ENCODE peak calls at places on chromosomes 16 and 17, in nine cellular contexts. One of them, this sample, is unnamed.

GRCh38 chr17:64355536-64356303 is 34.9 kb downstream of the PECAM1 start:
- DNase-seq in SJSA1: no peak
- DNase-seq in AG04450: no peak
- DNase-seq in heart left ventricle: no peak
- DNase-seq in fibroblast of lung: peak
- DNase-seq in dorsolateral prefrontal cortex: no peak
- DNase-seq in uterus: no peak
- DNase-seq in sigmoid colon: no peak
- DNase-seq in GM23338: no peak
- DNase-seq in this sample: no peak

GRCh38 chr16:79610771-79611170 is 10.2 kb upstream of the MAF start:
- DNase-seq in SJSA1: no peak
- DNase-seq in AG04450: no peak
- DNase-seq in heart left ventricle: no peak
- DNase-seq in fibroblast of lung: peak
- DNase-seq in dorsolateral prefrontal cortex: no peak
- DNase-seq in uterus: no peak
- DNase-seq in sigmoid colon: no peak
- DNase-seq in GM23338: no peak
- DNase-seq in this sample: no peak

GRCh38 chr17:82297280-82297803 is 20.1 kb downstream of the CD7 start:
- DNase-seq in SJSA1: peak
- DNase-seq in AG04450: no peak
- DNase-seq in heart left ventricle: peak
- DNase-seq in fibroblast of lung: peak
- DNase-seq in dorsolateral prefrontal cortex: peak
- DNase-seq in uterus: peak
- DNase-seq in sigmoid colon: peak
- DNase-seq in GM23338: no peak
- DNase-seq in this sample: peak

GRCh38 chr16:20598832-20599469 is 22.8 kb upstream of the ACSM2B start:
- DNase-seq in SJSA1: no peak
- DNase-seq in AG04450: no peak
- DNase-seq in heart left ventricle: no peak
- DNase-seq in fibroblast of lung: no peak
- DNase-seq in dorsolateral prefrontal cortex: no peak
- DNase-seq in uterus: no peak
- DNase-seq in sigmoid colon: no peak
- DNase-seq in GM23338: peak
- DNase-seq in this sample: no peak

GRCh38 chr17:48100591-48101011 is 677 bp downstream of the CBX1 start:
- DNase-seq in SJSA1: no peak
- DNase-seq in AG04450: peak
- DNase-seq in heart left ventricle: peak
- DNase-seq in fibroblast of lung: peak
- DNase-seq in dorsolateral prefrontal cortex: peak
- DNase-seq in uterus: peak
- DNase-seq in sigmoid colon: peak
- DNase-seq in GM23338: peak
- DNase-seq in this sample: no peak

GRCh38 chr16:85627835-85628556 is 14.9 kb downstream of the GSE1 start:
- DNase-seq in SJSA1: no peak
- DNase-seq in AG04450: no peak
- DNase-seq in heart left ventricle: peak
- DNase-seq in fibroblast of lung: no peak
- DNase-seq in dorsolateral prefrontal cortex: no peak
- DNase-seq in uterus: no peak
- DNase-seq in sigmoid colon: no peak
- DNase-seq in GM23338: no peak
- DNase-seq in this sample: no peak

GRCh38 chr17:19770985-19771710 is 23.1 kb upstream of the ALDH3A1 start:
- DNase-seq in SJSA1: no peak
- DNase-seq in AG04450: no peak
- DNase-seq in heart left ventricle: no peak
- DNase-seq in fibroblast of lung: no peak
- DNase-seq in dorsolateral prefrontal cortex: no peak
- DNase-seq in uterus: no peak
- DNase-seq in sigmoid colon: no peak
- DNase-seq in GM23338: no peak
- DNase-seq in this sample: no peak

GRCh38 chr16:52320930-52321439 is 226.0 kb downstream of the TOX3 start:
- DNase-seq in SJSA1: no peak
- DNase-seq in AG04450: no peak
- DNase-seq in heart left ventricle: no peak
- DNase-seq in fibroblast of lung: no peak
- DNase-seq in dorsolateral prefrontal cortex: no peak
- DNase-seq in uterus: no peak
- DNase-seq in sigmoid colon: no peak
- DNase-seq in GM23338: no peak
- DNase-seq in this sample: no peak

GRCh38 chr16:82945420-82946096 is 318.8 kb downstream of the CDH13 start:
- DNase-seq in SJSA1: no peak
- DNase-seq in AG04450: no peak
- DNase-seq in heart left ventricle: no peak
- DNase-seq in fibroblast of lung: no peak
- DNase-seq in dorsolateral prefrontal cortex: no peak
- DNase-seq in uterus: no peak
- DNase-seq in sigmoid colon: no peak
- DNase-seq in GM23338: no peak
- DNase-seq in this sample: no peak

GRCh38 chr17:9644910-9645751 is at the start of gene USP43:
- DNase-seq in SJSA1: peak
- DNase-seq in AG04450: no peak
- DNase-seq in heart left ventricle: no peak
- DNase-seq in fibroblast of lung: peak
- DNase-seq in dorsolateral prefrontal cortex: no peak
- DNase-seq in uterus: no peak
- DNase-seq in sigmoid colon: no peak
- DNase-seq in GM23338: peak
- DNase-seq in this sample: no peak

GRCh38 chr17:39667262-39668140 is 752 bp upstream of the PNMT start:
- DNase-seq in SJSA1: no peak
- DNase-seq in AG04450: no peak
- DNase-seq in heart left ventricle: peak
- DNase-seq in fibroblast of lung: no peak
- DNase-seq in dorsolateral prefrontal cortex: no peak
- DNase-seq in uterus: no peak
- DNase-seq in sigmoid colon: no peak
- DNase-seq in GM23338: peak
- DNase-seq in this sample: no peak

GRCh38 chr16:9798474-9798873 is 383.8 kb downstream of the GRIN2A start:
- DNase-seq in SJSA1: no peak
- DNase-seq in AG04450: no peak
- DNase-seq in heart left ventricle: no peak
- DNase-seq in fibroblast of lung: peak
- DNase-seq in dorsolateral prefrontal cortex: no peak
- DNase-seq in uterus: peak
- DNase-seq in sigmoid colon: no peak
- DNase-seq in GM23338: no peak
- DNase-seq in this sample: no peak

DNA sequence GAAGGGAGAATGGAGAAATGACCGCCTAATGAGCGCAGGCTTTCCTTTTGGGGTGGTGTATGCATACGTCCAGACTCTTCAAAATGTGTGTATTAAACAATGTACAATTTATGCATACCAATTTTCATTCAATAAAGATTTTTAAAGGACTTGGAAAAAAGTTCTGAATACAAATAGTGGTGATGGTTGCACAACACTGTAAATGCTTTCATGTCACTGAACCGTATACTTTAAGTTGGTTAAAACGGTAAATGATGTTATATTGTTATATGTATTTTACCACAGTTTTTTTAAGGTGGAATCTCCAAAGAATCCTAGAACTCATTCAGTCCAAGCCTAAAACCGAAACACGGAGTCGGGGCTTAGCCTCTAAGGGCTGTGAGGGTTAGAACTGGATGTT is 397.5 kb downstream of the SOX9 start:
- DNase-seq in SJSA1: no peak
- DNase-seq in AG04450: no peak
- DNase-seq in heart left ventricle: no peak
- DNase-seq in fibroblast of lung: no peak
- DNase-seq in dorsolateral prefrontal cortex: no peak
- DNase-seq in uterus: no peak
- DNase-seq in sigmoid colon: no peak
- DNase-seq in GM23338: no peak
- DNase-seq in this sample: no peak
- H3K27ac ChIP-seq in SJSA1: no peak
- H3K27ac ChIP-seq in AG04450: no peak
- H3K27ac ChIP-seq in heart left ventricle: no peak
- H3K27ac ChIP-seq in fibroblast of lung: no peak
- H3K27ac ChIP-seq in dorsolateral prefrontal cortex: peak
- H3K27ac ChIP-seq in uterus: no peak
- H3K27ac ChIP-seq in sigmoid colon: no peak
- H3K27ac ChIP-seq in GM23338: no peak
- H3K27ac ChIP-seq in this sample: no peak

GRCh38 chr17:80892900-80893603 is 98.6 kb upstream of the CHMP6 start:
- DNase-seq in SJSA1: no peak
- DNase-seq in AG04450: peak
- DNase-seq in heart left ventricle: no peak
- DNase-seq in fibroblast of lung: peak
- DNase-seq in dorsolateral prefrontal cortex: peak
- DNase-seq in uterus: no peak
- DNase-seq in sigmoid colon: no peak
- DNase-seq in GM23338: no peak
- DNase-seq in this sample: no peak
- H3K4me3 ChIP-seq in SJSA1: no peak
- H3K4me3 ChIP-seq in AG04450: no peak
- H3K4me3 ChIP-seq in heart left ventricle: no peak
- H3K4me3 ChIP-seq in fibroblast of lung: no peak
- H3K4me3 ChIP-seq in dorsolateral prefrontal cortex: no peak
- H3K4me3 ChIP-seq in uterus: no peak
- H3K4me3 ChIP-seq in sigmoid colon: no peak
- H3K4me3 ChIP-seq in GM23338: no peak
- H3K4me3 ChIP-seq in this sample: no peak

DNA sequence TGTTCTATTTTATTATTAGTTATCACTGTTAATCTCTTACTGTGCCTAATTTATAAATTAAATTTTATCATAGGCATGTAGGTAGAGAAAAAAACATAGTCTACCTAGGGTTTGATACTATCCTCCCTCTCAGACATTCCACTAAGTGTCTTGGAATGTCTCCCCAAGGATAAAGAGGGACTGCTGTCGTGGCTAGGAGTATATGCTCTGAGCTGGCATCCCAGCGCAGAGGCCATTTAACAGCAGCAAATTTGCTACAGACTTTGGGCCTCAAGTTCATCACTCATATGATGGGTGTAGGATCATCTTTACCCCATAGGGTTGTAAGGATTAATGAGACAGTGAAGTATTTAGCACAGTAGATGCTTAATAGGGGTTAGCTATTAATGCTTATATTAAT is 56.7 kb downstream of the ZFHX3 start:
- DNase-seq in SJSA1: no peak
- DNase-seq in AG04450: no peak
- DNase-seq in heart left ventricle: no peak
- DNase-seq in fibroblast of lung: peak
- DNase-seq in dorsolateral prefrontal cortex: no peak
- DNase-seq in uterus: no peak
- DNase-seq in sigmoid colon: no peak
- DNase-seq in GM23338: no peak
- DNase-seq in this sample: no peak
- H3K27ac ChIP-seq in SJSA1: no peak
- H3K27ac ChIP-seq in AG04450: no peak
- H3K27ac ChIP-seq in heart left ventricle: no peak
- H3K27ac ChIP-seq in fibroblast of lung: peak
- H3K27ac ChIP-seq in dorsolateral prefrontal cortex: no peak
- H3K27ac ChIP-seq in uterus: peak
- H3K27ac ChIP-seq in sigmoid colon: peak
- H3K27ac ChIP-seq in GM23338: no peak
- H3K27ac ChIP-seq in this sample: no peak

DNA sequence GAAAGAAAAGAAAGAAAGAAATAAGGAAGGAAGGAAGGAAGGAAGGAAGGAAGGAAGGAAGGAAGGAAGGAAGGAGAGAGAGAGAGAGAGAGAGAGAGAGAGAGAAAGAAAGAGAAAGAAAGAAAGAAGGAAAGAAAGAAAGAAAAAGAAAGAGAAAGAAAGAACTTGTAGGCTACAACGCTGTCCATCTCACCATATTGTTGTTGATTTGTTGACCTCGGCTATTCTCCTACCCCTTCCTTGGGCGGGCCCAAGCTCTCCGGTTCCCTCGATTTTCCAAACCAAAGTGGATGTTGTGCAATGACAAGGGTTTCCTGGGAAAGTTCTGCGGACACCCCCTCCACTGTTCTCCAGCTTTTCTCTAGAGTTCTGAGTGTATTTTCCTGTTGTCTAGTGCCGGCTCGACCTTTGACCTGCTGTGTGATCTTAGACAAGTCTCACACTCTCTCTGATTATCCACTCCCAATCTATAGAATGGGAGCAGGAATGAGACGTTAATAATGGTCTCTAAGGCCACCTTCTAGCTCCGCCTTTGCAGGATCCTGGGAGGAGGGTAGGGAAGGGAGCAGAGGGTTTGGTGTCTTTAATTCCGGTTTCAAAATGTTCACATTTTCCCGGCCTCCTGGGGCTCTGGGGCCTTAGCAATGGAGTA is 1.6 kb downstream of the IRX6 start:
- DNase-seq in SJSA1: no peak
- DNase-seq in AG04450: no peak
- DNase-seq in heart left ventricle: no peak
- DNase-seq in fibroblast of lung: no peak
- DNase-seq in dorsolateral prefrontal cortex: no peak
- DNase-seq in uterus: no peak
- DNase-seq in sigmoid colon: no peak
- DNase-seq in GM23338: peak
- DNase-seq in this sample: no peak
- H3K4me3 ChIP-seq in SJSA1: no peak
- H3K4me3 ChIP-seq in AG04450: no peak
- H3K4me3 ChIP-seq in heart left ventricle: peak
- H3K4me3 ChIP-seq in fibroblast of lung: no peak
- H3K4me3 ChIP-seq in dorsolateral prefrontal cortex: no peak
- H3K4me3 ChIP-seq in uterus: no peak
- H3K4me3 ChIP-seq in sigmoid colon: no peak
- H3K4me3 ChIP-seq in GM23338: peak
- H3K4me3 ChIP-seq in this sample: no peak

This sample was measured in CD8-positive, alpha-beta T cell.